ENCODE peak calls at places on chromosomes 11 and 22, in five cellular contexts. I is left lung, X is fibroblast of lung, J is adrenal gland, T is colonic mucosa. N is an unnamed sample.
A peak's percentile ranks its signal among the peaks of the same experiment; 100 is the strongest.

GRCh38 chr22:17847360-17848078 is 73.2 kb upstream of the BID start:
- DNase-seq in I (no peak), X (peak; percentile 34), J (no peak), T (no peak), N (no peak)

GRCh38 chr22:23100124-23100801 is 29.9 kb downstream of the GNAZ start:
- DNase-seq in I (no peak), X (no peak), J (no peak), T (no peak), N (no peak)

GRCh38 chr11:19597194-19597593 is 115.4 kb upstream of the NAV2 start:
- DNase-seq in I (no peak), X (peak; percentile 80), J (no peak), T (no peak), N (no peak)

GRCh38 chr11:103007521-103007920 is 52.0 kb upstream of the MMP13 start:
- DNase-seq in I (no peak), X (peak; percentile 73), J (no peak), T (no peak), N (no peak)

GRCh38 chr22:44554411-44554810 is 56.4 kb upstream of the RTL6 start:
- DNase-seq in I (peak; percentile 22), X (no peak), J (no peak), T (no peak), N (no peak)

GRCh38 chr22:22171357-22172218 is 73.0 kb upstream of the VPREB1 start:
- DNase-seq in I (no peak), X (no peak), J (no peak), T (no peak), N (no peak)

GRCh38 chr11:115616941-115617340 is 112.7 kb upstream of the CADM1 start:
- DNase-seq in I (peak; percentile 36), X (peak; percentile 95), J (peak; percentile 51), T (no peak), N (no peak)

GRCh38 chr11:104918113-104918824 is 20.0 kb upstream of the CASP12 start:
- DNase-seq in I (no peak), X (peak; percentile 86), J (no peak), T (no peak), N (peak; percentile 70)

GRCh38 chr11:68312117-68312779 is at the start of gene LRP5:
- DNase-seq in I (no peak), X (peak; percentile 30), J (no peak), T (no peak), N (peak; percentile 59)

GRCh38 chr11:71490044-71490730 is 36.9 kb upstream of the KRTAP5-7 start:
- DNase-seq in I (no peak), X (no peak), J (peak; percentile 6), T (no peak), N (no peak)

GRCh38 chr11:77072851-77073327 is 6.1 kb downstream of the CAPN5 start:
- DNase-seq in I (no peak), X (no peak), J (peak; percentile 19), T (peak; percentile 40), N (no peak)

GRCh38 chr22:46593211-46593676 is 26.9 kb upstream of the GRAMD4 start:
- DNase-seq in I (peak; percentile 80), X (peak; percentile 30), J (no peak), T (no peak), N (no peak)

GRCh38 chr11:109421981-109422590 is at the start of gene C11orf87:
- DNase-seq in I (no peak), X (peak; percentile 35), J (no peak), T (no peak), N (no peak)

GRCh38 chr11:128553662-128554392 is 33.5 kb downstream of the ETS1 start:
- DNase-seq in I (no peak), X (no peak), J (no peak), T (no peak), N (no peak)

GRCh38 chr11:73982990-73983763 is 534 bp upstream of the UCP2 start:
- DNase-seq in I (peak; percentile 97), X (peak; percentile 90), J (peak; percentile 95), T (peak; percentile 95), N (peak; percentile 94)

GRCh38 chr22:49449811-49450386 is 377.8 kb downstream of the BRD1 start:
- DNase-seq in I (no peak), X (no peak), J (no peak), T (no peak), N (no peak)

GRCh38 chr22:42670921-42671709 is 21.9 kb upstream of the CYB5R3 start:
- DNase-seq in I (no peak), X (no peak), J (no peak), T (no peak), N (no peak)

GRCh38 chr22:37594237-37594636 is 14.3 kb upstream of the LGALS2 start:
- DNase-seq in I (no peak), X (no peak), J (no peak), T (no peak), N (no peak)

GRCh38 chr11:16953620-16954019 is 60.6 kb downstream of the PLEKHA7 start:
- DNase-seq in I (no peak), X (no peak), J (no peak), T (no peak), N (no peak)

GRCh38 chr11:7251836-7252682 is at the start of gene SYT9:
- DNase-seq in I (peak; percentile 59), X (peak; percentile 19), J (peak; percentile 66), T (peak; percentile 34), N (peak; percentile 15)

GRCh38 chr22:28547132-28547842 is 132.4 kb downstream of the TTC28 start:
- DNase-seq in I (no peak), X (peak; percentile 88), J (no peak), T (no peak), N (no peak)

GRCh38 chr11:28464252-28464867 is 356.2 kb downstream of the METTL15 start:
- DNase-seq in I (no peak), X (peak; percentile 63), J (no peak), T (no peak), N (no peak)

GRCh38 chr22:46082633-46083032 is 67.7 kb upstream of the PPARA start:
- DNase-seq in I (no peak), X (no peak), J (no peak), T (no peak), N (no peak)

GRCh38 chr22:29914165-29914564 is 31.2 kb downstream of the MTMR3 start:
- DNase-seq in I (no peak), X (peak; percentile 90), J (no peak), T (no peak), N (no peak)

GRCh38 chr11:124900464-124900863 is 2.8 kb upstream of the ROBO4 start:
- DNase-seq in I (no peak), X (peak; percentile 89), J (peak; percentile 59), T (no peak), N (no peak)

GRCh38 chr11:120127236-120127635 is 10.7 kb downstream of the TRIM29 start:
- DNase-seq in I (no peak), X (no peak), J (no peak), T (no peak), N (no peak)
- H3K4me1 ChIP-seq in I (no peaks in the 10 kb centered on the region), X (no peaks in the 10 kb centered on the region), J (no peaks in the 10 kb centered on the region), T (no peaks in the 10 kb centered on the region), N (no peaks in the 10 kb centered on the region)

GRCh38 chr22:31340360-31340759 is 5.8 kb downstream of the PATZ1 start:
- DNase-seq in I (no peak), X (no peak), J (peak; percentile 31), T (no peak), N (no peak)
- H3K27ac ChIP-seq in I (no peak overlapping the region), X (no peak overlapping the region), J (no peak overlapping the region), T (no peak overlapping the region), N (peak overlapping the region; percentile 17)

GRCh38 chr11:47220401-47220821 is 5.6 kb downstream of the DDB2 start:
- DNase-seq in I (no peak), X (peak; percentile 69), J (peak; percentile 39), T (no peak), N (no peak)

GRCh38 chr11:47215366-47215925 is 672 bp downstream of the DDB2 start:
- DNase-seq in I (no peak), X (no peak), J (no peak), T (peak; percentile 68), N (no peak)

GRCh38 chr11:47213985-47214564 is 699 bp upstream of the DDB2 start:
- DNase-seq in I (peak; percentile 96), X (peak; percentile 88), J (peak; percentile 98), T (peak; percentile 95), N (peak; percentile 94)

GRCh38 chr11:47212938-47213337 is 1.8 kb upstream of the DDB2 start:
- DNase-seq in I (no peak), X (no peak), J (no peak), T (peak; percentile 63), N (peak; percentile 60)

GRCh38 chr11:47216141-47216798 is 1.5 kb downstream of the DDB2 start:
- DNase-seq in I (peak; percentile 58), X (peak; percentile 92), J (peak; percentile 76), T (peak; percentile 82), N (peak; percentile 85)
- H3K4me3 ChIP-seq in I (peak overlapping the region; percentile 81), X (peak overlapping the region; percentile 84), J (no peak overlapping the region), T (peak overlapping the region; percentile 69), N (peak overlapping the region; percentile 10)

GRCh38 chr11:60932605-60933346 is 8.5 kb downstream of the TMEM132A start:
- DNase-seq in I (no peak), X (no peak), J (no peak), T (no peak), N (no peak)
- H3K4me1 ChIP-seq in I (peaks cover 6% of the 10 kb centered on the region), X (no peaks in the 10 kb centered on the region), J (no peaks in the 10 kb centered on the region), T (no peaks in the 10 kb centered on the region), N (no peaks in the 10 kb centered on the region)

GRCh38 chr11:82234256-82234655 is 499.4 kb downstream of the FAM181B start:
- DNase-seq in I (no peak), X (no peak), J (no peak), T (no peak), N (no peak)
- H3K27ac ChIP-seq in I (no peak overlapping the region), X (no peak overlapping the region), J (no peak overlapping the region), T (no peak overlapping the region), N (no peak overlapping the region)

GRCh38 chr11:34809191-34810106 is 106.7 kb downstream of the APIP start:
- DNase-seq in I (no peak), X (peak; percentile 74), J (peak; percentile 25), T (no peak), N (no peak)
- H3K4me3 ChIP-seq in I (no peak overlapping the region), X (no peak overlapping the region), J (no peak overlapping the region), T (no peak overlapping the region), N (no peak overlapping the region)

GRCh38 chr11:95076416-95076815 is 9.7 kb downstream of the SRSF8 start:
- DNase-seq in I (no peak), X (peak; percentile 87), J (peak; percentile 37), T (no peak), N (no peak)

GRCh38 chr11:95081010-95081409 is 8.6 kb upstream of the ENDOD1 start:
- DNase-seq in I (no peak), X (no peak), J (no peak), T (no peak), N (no peak)

GRCh38 chr11:95081412-95081811 is 8.2 kb upstream of the ENDOD1 start:
- DNase-seq in I (no peak), X (no peak), J (peak; percentile 52), T (no peak), N (no peak)

GRCh38 chr11:95074806-95075563 is 8.3 kb downstream of the SRSF8 start:
- DNase-seq in I (peak; percentile 50), X (no peak), J (peak; percentile 93), T (peak; percentile 85), N (peak; percentile 84)

GRCh38 chr11:95078526-95078925 is 11.1 kb upstream of the ENDOD1 start:
- DNase-seq in I (no peak), X (peak; percentile 33), J (no peak), T (no peak), N (no peak)
- H3K4me1 ChIP-seq in I (peaks cover 27% of the 10 kb centered on the region), X (peaks cover 8% of the 10 kb centered on the region), J (peaks cover 40% of the 10 kb centered on the region), T (no peaks in the 10 kb centered on the region), N (peaks cover 4% of the 10 kb centered on the region)

N was measured in small intestine.